ENCODE peak calls at places on chromosomes 6 and 20, in ten cellular contexts. F is sigmoid colon, P is transverse colon, E is spleen, Q is H1, T is GM23338, G is esophagus muscularis mucosa, B is endothelial cell of umbilical vein, D is HL-60, J is GM12891. M is an unnamed sample.

GRCh38 chr20:58407201-58407873 is 18.3 kb downstream of the VAPB start:
- DNase-seq in F (no peak), P (no peak), E (no peak), Q (no peak), T (no peak), G (no peak), B (peak), D (no peak), J (no peak), M (peak)

GRCh38 chr20:47568019-47568418 is 66.3 kb downstream of the NCOA3 start:
- DNase-seq in F (peak), P (peak), E (no peak), Q (no peak), T (no peak), G (no peak), B (peak), D (no peak), J (no peak), M (no peak)

GRCh38 chr6:10518461-10519216 is 2.5 kb upstream of the GCNT2 start:
- DNase-seq in F (no peak), P (peak), E (no peak), Q (no peak), T (peak), G (no peak), B (peak), D (peak), J (no peak), M (no peak)

GRCh38 chr6:63677282-63677681 is 41.7 kb downstream of the PHF3 start:
- DNase-seq in F (no peak), P (no peak), E (no peak), Q (no peak), T (no peak), G (no peak), B (no peak), D (no peak), J (no peak), M (no peak)

GRCh38 chr20:13464702-13465101 is 174.0 kb downstream of the TASP1 start:
- DNase-seq in F (no peak), P (no peak), E (no peak), Q (no peak), T (no peak), G (no peak), B (no peak), D (no peak), J (no peak), M (no peak)

GRCh38 chr6:10507298-10507697 is 13.9 kb upstream of the GCNT2 start:
- DNase-seq in F (no peak), P (no peak), E (no peak), Q (no peak), T (no peak), G (no peak), B (no peak), D (no peak), J (no peak), M (no peak)

GRCh38 chr6:37289931-37290330 is 32.0 kb upstream of the TMEM217 start:
- DNase-seq in F (no peak), P (no peak), E (no peak), Q (no peak), T (no peak), G (no peak), B (no peak), D (no peak), J (no peak), M (no peak)

GRCh38 chr6:138485586-138486248 is 13.6 kb downstream of the NHSL1 start:
- DNase-seq in F (no peak), P (no peak), E (no peak), Q (no peak), T (peak), G (no peak), B (peak), D (no peak), J (no peak), M (no peak)

GRCh38 chr20:36391456-36391855 is 85.3 kb downstream of the DLGAP4 start:
- DNase-seq in F (no peak), P (no peak), E (no peak), Q (no peak), T (peak), G (no peak), B (no peak), D (no peak), J (no peak), M (no peak)

GRCh38 chr6:130872250-130873095 is 45.3 kb downstream of the SMLR1 start:
- DNase-seq in F (peak), P (peak), E (peak), Q (peak), T (peak), G (no peak), B (peak), D (peak), J (peak), M (peak)

GRCh38 chr20:61413752-61414151 is 161.7 kb downstream of the CDH4 start:
- DNase-seq in F (no peak), P (no peak), E (no peak), Q (no peak), T (no peak), G (no peak), B (no peak), D (no peak), J (no peak), M (no peak)

GRCh38 chr6:46888031-46888430 is 33.7 kb downstream of the ADGRF5 start:
- DNase-seq in F (no peak), P (no peak), E (no peak), Q (no peak), T (no peak), G (no peak), B (no peak), D (no peak), J (no peak), M (no peak)

GRCh38 chr6:31397901-31398300 is 5.5 kb upstream of the MICA start:
- DNase-seq in F (no peak), P (no peak), E (no peak), Q (no peak), T (peak), G (no peak), B (no peak), D (no peak), J (no peak), M (no peak)

GRCh38 chr6:18270216-18270615 is 5.9 kb upstream of the DEK start:
- DNase-seq in F (no peak), P (no peak), E (no peak), Q (no peak), T (no peak), G (no peak), B (no peak), D (no peak), J (no peak), M (no peak)

GRCh38 chr6:19554356-19555225 is 282.6 kb upstream of the ID4 start:
- DNase-seq in F (peak), P (no peak), E (no peak), Q (no peak), T (no peak), G (no peak), B (no peak), D (no peak), J (no peak), M (no peak)

GRCh38 chr20:24948939-24949679 is at the start of gene CST7:
- DNase-seq in F (peak), P (peak), E (peak), Q (no peak), T (no peak), G (no peak), B (no peak), D (peak), J (peak), M (no peak)

GRCh38 chr6:4134841-4135664 is at the start of gene ECI2:
- DNase-seq in F (no peak), P (peak), E (peak), Q (peak), T (peak), G (no peak), B (peak), D (peak), J (peak), M (no peak)
- TF ChIP-seq POLR2AphosphoS5 in F (peak), P (peak), E (peak), Q (peak), T (peak), G (peak), B (peak), D (no peak), J (no peak), M (peak)

GRCh38 chr6:132166670-132167069 is 215.5 kb upstream of the CCN2 start:
- DNase-seq in F (no peak), P (no peak), E (no peak), Q (no peak), T (no peak), G (no peak), B (no peak), D (no peak), J (no peak), M (no peak)
- TF ChIP-seq POLR2AphosphoS5 in F (no peak), P (no peak), E (no peak), Q (no peak), T (no peak), G (no peak), B (no peak), D (no peak), J (no peak), M (no peak)

GRCh38 chr6:28565823-28566526 is 40.3 kb downstream of the GPX5 start:
- DNase-seq in F (no peak), P (no peak), E (no peak), Q (no peak), T (no peak), G (no peak), B (no peak), D (no peak), J (no peak), M (no peak)
- TF ChIP-seq POLR2AphosphoS5 in F (no peak), P (no peak), E (no peak), Q (no peak), T (no peak), G (no peak), B (no peak), D (no peak), J (no peak), M (no peak)

DNA sequence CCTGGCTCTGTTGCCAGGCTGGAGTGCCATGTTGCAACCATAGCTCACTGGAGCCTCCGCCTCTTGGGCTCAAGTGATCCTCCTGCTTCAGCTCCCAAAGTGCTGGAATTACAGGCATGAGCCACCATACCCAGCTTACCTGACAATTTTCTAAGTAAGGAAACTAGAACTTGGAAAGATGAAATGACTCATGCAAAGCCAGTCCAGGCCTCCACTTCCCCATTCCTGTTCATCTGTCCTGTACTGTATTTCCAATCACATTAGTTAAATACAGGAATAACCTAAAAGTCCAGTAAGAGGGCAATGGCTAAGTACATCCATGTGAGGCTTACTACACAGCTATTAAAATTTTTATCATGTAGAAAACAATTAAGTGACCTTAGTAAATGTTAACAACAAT is 8.3 kb upstream of the ADGB start:
- DNase-seq in F (no peak), P (no peak), E (no peak), Q (no peak), T (no peak), G (no peak), B (no peak), D (no peak), J (no peak), M (no peak)
- TF ChIP-seq POLR2AphosphoS5 in F (no peak), P (no peak), E (no peak), Q (no peak), T (no peak), G (no peak), B (no peak), D (no peak), J (no peak), M (no peak)

GRCh38 chr6:41733349-41733706 is 2.1 kb downstream of the TFEB start:
- DNase-seq in F (no peak), P (no peak), E (no peak), Q (no peak), T (no peak), G (no peak), B (no peak), D (no peak), J (no peak), M (no peak)

GRCh38 chr6:41731561-41732086 is 3.8 kb downstream of the TFEB start:
- DNase-seq in F (no peak), P (no peak), E (peak), Q (no peak), T (no peak), G (no peak), B (no peak), D (no peak), J (no peak), M (no peak)

GRCh38 chr6:41732149-41732548 is 3.3 kb downstream of the TFEB start:
- DNase-seq in F (no peak), P (no peak), E (no peak), Q (no peak), T (no peak), G (no peak), B (no peak), D (no peak), J (no peak), M (no peak)

GRCh38 chr6:41733707-41734665 is 1.4 kb downstream of the TFEB start:
- DNase-seq in F (peak), P (peak), E (peak), Q (peak), T (peak), G (no peak), B (peak), D (peak), J (peak), M (no peak)

DNA sequence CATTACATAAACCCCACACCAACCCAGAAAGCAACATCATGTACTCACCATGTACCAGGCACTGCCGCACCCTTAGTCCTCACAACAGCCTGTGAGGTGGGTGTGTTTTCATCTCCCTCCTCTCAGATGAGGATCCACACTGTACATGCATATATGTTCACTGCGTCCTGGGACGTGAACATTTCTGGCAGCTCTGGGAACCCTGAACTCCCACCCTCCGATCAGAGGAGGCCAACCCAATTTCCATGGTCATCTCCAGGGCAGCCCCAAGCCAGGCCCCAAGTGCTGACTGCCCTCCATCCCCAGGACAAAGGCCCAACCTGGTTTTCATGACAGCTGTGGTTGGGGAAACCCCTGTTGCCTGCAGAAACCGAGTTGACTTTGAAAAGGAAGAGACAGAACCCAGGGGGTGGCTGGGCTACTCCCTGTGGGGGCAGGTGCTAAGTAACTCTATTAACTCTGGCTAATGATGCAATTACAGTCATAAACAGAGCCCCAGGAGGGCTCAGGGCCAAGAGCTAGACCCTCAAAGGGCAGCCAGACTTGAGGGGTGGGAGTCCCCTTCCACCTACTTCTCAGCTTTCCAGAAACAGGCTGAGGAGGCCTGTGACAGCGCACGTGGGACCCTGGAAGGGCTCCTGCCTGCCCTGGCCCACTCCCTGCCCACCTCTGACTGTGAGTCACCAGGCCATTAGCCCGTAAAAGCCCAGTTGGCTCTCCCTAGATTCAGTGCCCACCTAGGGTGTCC is 2.6 kb downstream of the TFEB start:
- DNase-seq in F (no peak), P (peak), E (peak), Q (no peak), T (peak), G (no peak), B (no peak), D (no peak), J (peak), M (no peak)
- TF ChIP-seq POLR2AphosphoS5 in F (no peak), P (peak), E (no peak), Q (no peak), T (no peak), G (no peak), B (no peak), D (no peak), J (peak), M (no peak)

GRCh38 chr6:21947751-21948386 is 349.0 kb downstream of the PRL start:
- DNase-seq in F (no peak), P (no peak), E (no peak), Q (no peak), T (no peak), G (no peak), B (peak), D (no peak), J (no peak), M (peak)

GRCh38 chr6:21941926-21942325 is 348.4 kb downstream of the SOX4 start:
- DNase-seq in F (no peak), P (no peak), E (no peak), Q (no peak), T (peak), G (no peak), B (no peak), D (no peak), J (no peak), M (no peak)

GRCh38 chr6:21949211-21949801 is 347.5 kb downstream of the PRL start:
- DNase-seq in F (no peak), P (no peak), E (no peak), Q (no peak), T (no peak), G (no peak), B (no peak), D (no peak), J (no peak), M (no peak)

GRCh38 chr6:21942910-21943309 is 349.4 kb downstream of the SOX4 start:
- DNase-seq in F (no peak), P (no peak), E (no peak), Q (no peak), T (no peak), G (no peak), B (peak), D (no peak), J (no peak), M (no peak)

DNA sequence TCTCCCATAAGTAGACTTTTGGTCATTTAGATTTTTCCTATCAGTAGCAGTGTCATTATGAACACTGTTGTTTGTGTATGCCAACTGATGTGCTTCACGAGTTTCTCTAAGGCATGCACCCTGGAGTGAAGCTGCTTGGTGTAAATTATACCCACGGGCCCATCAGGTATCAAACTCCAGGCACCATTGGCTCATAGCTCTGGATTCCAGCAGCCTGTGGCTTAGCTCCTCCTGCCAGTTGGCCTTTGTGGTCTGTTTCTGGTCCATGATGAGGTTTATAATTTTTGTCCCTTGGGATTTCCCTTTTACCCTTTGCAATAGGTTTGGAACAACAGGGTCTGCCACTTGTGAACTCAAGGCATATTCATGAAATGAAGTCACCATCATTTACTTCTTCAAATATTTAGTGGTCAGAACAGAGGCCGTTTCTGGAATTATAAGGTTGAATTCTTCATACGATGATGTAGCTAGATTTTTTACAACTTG is 350.5 kb downstream of the PRL start:
- DNase-seq in F (no peak), P (no peak), E (no peak), Q (no peak), T (no peak), G (no peak), B (no peak), D (no peak), J (no peak), M (no peak)
- TF ChIP-seq POLR2AphosphoS5 in F (no peak), P (no peak), E (no peak), Q (no peak), T (no peak), G (no peak), B (no peak), D (no peak), J (no peak), M (no peak)

DNA sequence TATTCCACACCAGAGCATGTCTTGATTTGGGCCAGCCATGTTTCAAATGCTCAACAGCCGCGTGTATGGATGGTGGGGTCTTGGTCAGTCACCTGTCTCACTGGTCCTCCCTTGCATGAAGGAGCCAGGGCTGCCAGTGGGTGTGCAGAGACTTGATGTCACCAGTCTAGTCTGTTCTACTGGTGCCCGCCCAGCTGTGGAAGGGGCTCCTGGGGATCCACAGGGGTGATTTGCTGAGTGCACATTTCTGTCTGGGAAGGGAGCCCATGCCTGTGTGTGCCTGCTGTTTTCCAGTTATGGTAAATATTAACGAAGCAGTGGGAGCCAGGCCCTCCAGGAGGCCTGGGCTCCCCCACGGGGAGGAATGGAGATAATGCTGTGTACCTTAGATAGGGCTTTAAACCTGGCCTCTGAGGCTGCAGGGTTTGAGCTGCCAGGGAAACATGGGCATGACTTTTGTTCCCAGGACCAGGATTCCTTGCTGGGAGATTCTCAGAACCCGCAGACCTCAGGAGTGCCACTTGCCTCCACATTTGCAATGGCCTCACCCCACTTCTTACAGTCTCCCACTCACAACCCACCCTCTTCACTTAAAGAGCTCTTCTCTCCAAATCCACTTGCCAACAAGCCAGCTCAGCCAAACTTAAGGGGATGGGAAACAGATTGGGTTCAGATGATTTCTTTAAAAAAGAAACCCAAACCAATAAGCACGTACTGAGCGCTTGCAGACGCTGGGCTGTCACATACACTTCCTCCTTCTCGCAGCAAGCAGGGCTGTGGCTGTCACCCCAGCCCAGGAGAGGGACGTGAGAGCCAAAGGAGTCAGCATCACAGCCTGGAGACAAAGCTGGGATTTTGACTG is 54.1 kb downstream of the VEGFA start:
- DNase-seq in F (no peak), P (no peak), E (no peak), Q (no peak), T (no peak), G (no peak), B (no peak), D (peak), J (no peak), M (no peak)
- TF ChIP-seq POLR2AphosphoS5 in F (no peak), P (no peak), E (no peak), Q (no peak), T (no peak), G (no peak), B (no peak), D (no peak), J (no peak), M (peak)

GRCh38 chr6:108565091-108565766 is 4.5 kb downstream of the FOXO3 start:
- DNase-seq in F (no peak), P (no peak), E (no peak), Q (no peak), T (no peak), G (no peak), B (peak), D (peak), J (peak), M (no peak)
- TF ChIP-seq POLR2AphosphoS5 in F (no peak), P (no peak), E (no peak), Q (no peak), T (no peak), G (no peak), B (no peak), D (no peak), J (no peak), M (no peak)

DNA sequence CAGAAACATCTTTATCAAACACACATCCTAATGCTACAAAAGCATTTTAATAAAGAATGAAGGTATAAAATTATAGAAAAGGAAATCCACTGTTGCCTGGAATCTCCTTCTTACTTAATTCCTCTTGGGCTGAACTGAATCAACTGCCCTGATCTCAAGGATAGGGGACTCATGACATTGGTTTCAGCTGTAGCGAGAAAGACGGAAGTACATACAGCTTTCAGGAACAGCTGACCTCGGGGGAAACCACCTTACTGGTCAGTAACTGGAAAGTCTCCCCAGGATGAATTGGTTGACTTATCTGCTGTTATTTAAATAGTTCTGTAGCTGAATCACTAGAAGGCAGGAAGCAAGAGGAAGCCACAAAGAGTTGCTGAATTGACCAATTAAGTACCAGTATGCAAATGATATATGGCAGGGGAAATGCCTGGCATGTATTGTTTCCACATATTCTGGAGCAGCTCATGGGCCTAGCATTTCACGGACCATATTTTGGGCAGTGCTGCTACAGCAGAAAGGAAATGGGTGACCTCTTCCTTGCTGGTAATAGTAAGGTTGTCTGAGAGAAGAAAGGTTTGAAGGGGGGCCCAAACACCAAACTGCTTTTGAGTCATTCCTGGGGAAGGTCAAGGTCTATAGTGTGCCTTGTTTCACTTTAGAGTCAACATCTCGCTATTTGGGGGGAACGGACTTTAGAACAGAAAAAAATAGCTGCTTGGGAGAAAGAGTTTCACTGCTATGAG is 43.7 kb upstream of the MAP7 start:
- DNase-seq in F (no peak), P (peak), E (no peak), Q (no peak), T (peak), G (no peak), B (peak), D (peak), J (peak), M (peak)
- TF ChIP-seq POLR2AphosphoS5 in F (no peak), P (no peak), E (no peak), Q (no peak), T (no peak), G (no peak), B (peak), D (no peak), J (no peak), M (no peak)

M was measured in SK-N-MC.